ENCODE peak calls at places on chromosomes 5 and 9, in four cellular contexts. One of them, this sample, is unnamed.

GRCh38 chr5:176621661-176622079 is 8.7 kb downstream of the SNCB start:
- DNase-seq in SJSA1: no peak
- DNase-seq in GM23338: no peak
- DNase-seq in AG10803: no peak
- DNase-seq in this sample: no peak

GRCh38 chr5:152086668-152087067 is 162.0 kb upstream of the GLRA1 start:
- DNase-seq in SJSA1: no peak
- DNase-seq in GM23338: no peak
- DNase-seq in AG10803: no peak
- DNase-seq in this sample: no peak

GRCh38 chr5:39476466-39477215 is 51.9 kb upstream of the DAB2 start:
- DNase-seq in SJSA1: peak; percentile 59
- DNase-seq in GM23338: no peak
- DNase-seq in AG10803: peak; percentile 94
- DNase-seq in this sample: no peak

GRCh38 chr9:130414910-130415746 is 29.6 kb upstream of the ASS1 start:
- DNase-seq in SJSA1: no peak
- DNase-seq in GM23338: no peak
- DNase-seq in AG10803: no peak
- DNase-seq in this sample: no peak

GRCh38 chr9:115144706-115145105 is 26.7 kb upstream of the TNC start:
- DNase-seq in SJSA1: no peak
- DNase-seq in GM23338: no peak
- DNase-seq in AG10803: no peak
- DNase-seq in this sample: no peak

GRCh38 chr5:172866802-172867748 is 33.0 kb downstream of the ERGIC1 start:
- DNase-seq in SJSA1: no peak
- DNase-seq in GM23338: peak; percentile 53
- DNase-seq in AG10803: no peak
- DNase-seq in this sample: peak; percentile 95

GRCh38 chr5:150163547-150164059 is 3.0 kb upstream of the CDX1 start:
- DNase-seq in SJSA1: no peak
- DNase-seq in GM23338: peak; percentile 57
- DNase-seq in AG10803: no peak
- DNase-seq in this sample: peak; percentile 97

GRCh38 chr9:131423171-131423581 is 29.3 kb downstream of the PRRC2B start:
- DNase-seq in SJSA1: peak; percentile 59
- DNase-seq in GM23338: peak; percentile 75
- DNase-seq in AG10803: peak; percentile 68
- DNase-seq in this sample: peak; percentile 89

GRCh38 chr5:89106479-89106878 is 223.5 kb upstream of the MEF2C start:
- DNase-seq in SJSA1: no peak
- DNase-seq in GM23338: no peak
- DNase-seq in AG10803: no peak
- DNase-seq in this sample: no peak

GRCh38 chr5:912356-913091 is 19.8 kb downstream of the TRIP13 start:
- DNase-seq in SJSA1: peak; percentile 100
- DNase-seq in GM23338: peak; percentile 38
- DNase-seq in AG10803: peak; percentile 29
- DNase-seq in this sample: peak; percentile 66

GRCh38 chr9:123253204-123253603 is 15.2 kb downstream of the STRBP start:
- DNase-seq in SJSA1: no peak
- DNase-seq in GM23338: no peak
- DNase-seq in AG10803: no peak
- DNase-seq in this sample: no peak

GRCh38 chr9:125484632-125485282 is 222.3 kb downstream of the MAPKAP1 start:
- DNase-seq in SJSA1: no peak
- DNase-seq in GM23338: no peak
- DNase-seq in AG10803: peak; percentile 92
- DNase-seq in this sample: peak; percentile 43

GRCh38 chr9:133210609-133211008 is 1.6 kb upstream of the OBP2B start:
- DNase-seq in SJSA1: no peak
- DNase-seq in GM23338: no peak
- DNase-seq in AG10803: no peak
- DNase-seq in this sample: peak; percentile 80

GRCh38 chr9:94925751-94926456 is 199.4 kb downstream of the AOPEP start:
- DNase-seq in SJSA1: no peak
- DNase-seq in GM23338: no peak
- DNase-seq in AG10803: no peak
- DNase-seq in this sample: no peak

GRCh38 chr5:103094737-103095136 is 25.2 kb downstream of the GIN1 start:
- DNase-seq in SJSA1: no peak
- DNase-seq in GM23338: no peak
- DNase-seq in AG10803: no peak
- DNase-seq in this sample: no peak

GRCh38 chr9:35566417-35566816 is 38.6 kb upstream of the TESK1 start:
- DNase-seq in SJSA1: no peak
- DNase-seq in GM23338: no peak
- DNase-seq in AG10803: peak; percentile 81
- DNase-seq in this sample: no peak

GRCh38 chr5:73454379-73455036 is 5.9 kb upstream of the FOXD1 start:
- DNase-seq in SJSA1: peak; percentile 54
- DNase-seq in GM23338: peak; percentile 97
- DNase-seq in AG10803: no peak
- DNase-seq in this sample: no peak

GRCh38 chr5:40333459-40334241 is 346.1 kb upstream of the PTGER4 start:
- DNase-seq in SJSA1: no peak
- DNase-seq in GM23338: no peak
- DNase-seq in AG10803: peak; percentile 32
- DNase-seq in this sample: no peak

GRCh38 chr5:140672455-140673186 is 755 bp downstream of the DND1 start:
- DNase-seq in SJSA1: no peak
- DNase-seq in GM23338: peak; percentile 76
- DNase-seq in AG10803: no peak
- DNase-seq in this sample: no peak
- H3K4me3 ChIP-seq in SJSA1: no peak overlapping the region
- H3K4me3 ChIP-seq in GM23338: peak overlapping the region; percentile 57
- H3K4me3 ChIP-seq in AG10803: no peak overlapping the region
- H3K4me3 ChIP-seq in this sample: no peak overlapping the region

GRCh38 chr9:101028346-101029299 is at the start of gene PLPPR1:
- DNase-seq in SJSA1: peak; percentile 44
- DNase-seq in GM23338: peak; percentile 84
- DNase-seq in AG10803: peak; percentile 24
- DNase-seq in this sample: no peak
- H3K4me3 ChIP-seq in SJSA1: peak within 1 kb of the TSS; percentile 28
- H3K4me3 ChIP-seq in GM23338: peak within 1 kb of the TSS; percentile 90
- H3K4me3 ChIP-seq in AG10803: peak within 1 kb of the TSS; percentile 57
- H3K4me3 ChIP-seq in this sample: peak within 1 kb of the TSS; percentile 8

GRCh38 chr9:96137666-96138429 is 164.1 kb downstream of the HSD17B3 start:
- DNase-seq in SJSA1: peak; percentile 70
- DNase-seq in GM23338: no peak
- DNase-seq in AG10803: peak; percentile 7
- DNase-seq in this sample: no peak

GRCh38 chr9:96135071-96135825 is 166.7 kb downstream of the HSD17B3 start:
- DNase-seq in SJSA1: peak; percentile 26
- DNase-seq in GM23338: no peak
- DNase-seq in AG10803: peak; percentile 31
- DNase-seq in this sample: peak; percentile 52

GRCh38 chr9:96135904-96136303 is 166.1 kb downstream of the HSD17B3 start:
- DNase-seq in SJSA1: no peak
- DNase-seq in GM23338: no peak
- DNase-seq in AG10803: no peak
- DNase-seq in this sample: no peak

GRCh38 chr9:96138616-96139015 is 163.4 kb downstream of the HSD17B3 start:
- DNase-seq in SJSA1: peak; percentile 13
- DNase-seq in GM23338: no peak
- DNase-seq in AG10803: no peak
- DNase-seq in this sample: peak; percentile 45

DNA sequence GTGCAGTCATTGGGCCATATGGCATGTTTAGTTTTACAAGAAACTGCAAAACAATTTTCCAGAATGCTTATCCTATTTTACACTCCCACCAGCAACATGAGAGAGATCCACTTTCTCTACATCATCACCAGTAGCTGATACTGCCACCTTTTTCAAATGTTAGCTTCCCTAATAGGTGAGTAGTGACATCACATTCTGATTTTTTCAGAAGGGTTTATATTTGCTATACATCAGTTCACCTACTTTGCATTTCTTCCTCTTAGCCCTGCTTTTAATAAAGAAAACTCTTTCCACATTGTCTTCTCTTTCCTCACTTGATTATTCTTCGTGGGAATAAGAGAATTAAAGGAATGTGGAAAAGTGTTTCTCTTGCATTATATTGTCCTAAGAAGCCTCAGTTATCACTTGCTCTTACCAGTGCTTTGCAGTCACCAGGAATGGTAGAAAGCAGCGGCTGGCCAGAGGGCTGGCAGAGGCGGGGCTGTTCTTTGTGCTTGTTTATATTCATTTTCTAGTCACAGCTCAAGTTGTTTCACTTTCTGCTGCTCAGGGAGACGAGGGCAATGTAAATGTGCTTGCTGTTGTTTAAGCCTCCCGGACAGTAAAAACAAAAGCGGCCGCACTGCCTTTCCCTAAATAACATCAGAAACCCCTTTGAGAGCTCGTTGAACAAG is 164.8 kb downstream of the HSD17B3 start:
- DNase-seq in SJSA1: peak; percentile 78
- DNase-seq in GM23338: peak; percentile 42
- DNase-seq in AG10803: peak; percentile 65
- DNase-seq in this sample: peak; percentile 89
- H3K4me3 ChIP-seq in SJSA1: peak overlapping the region; percentile 11
- H3K4me3 ChIP-seq in GM23338: no peak overlapping the region
- H3K4me3 ChIP-seq in AG10803: peak overlapping the region; percentile 50
- H3K4me3 ChIP-seq in this sample: no peak overlapping the region

GRCh38 chr9:117643288-117643654 is 60.9 kb upstream of the TLR4 start:
- DNase-seq in SJSA1: no peak
- DNase-seq in GM23338: no peak
- DNase-seq in AG10803: no peak
- DNase-seq in this sample: no peak
- H3K4me3 ChIP-seq in SJSA1: no peak overlapping the region
- H3K4me3 ChIP-seq in GM23338: no peak overlapping the region
- H3K4me3 ChIP-seq in AG10803: no peak overlapping the region
- H3K4me3 ChIP-seq in this sample: no peak overlapping the region

GRCh38 chr5:81778642-81779041 is 27.7 kb upstream of the SSBP2 start:
- DNase-seq in SJSA1: no peak
- DNase-seq in GM23338: no peak
- DNase-seq in AG10803: peak; percentile 27
- DNase-seq in this sample: no peak
- H3K4me3 ChIP-seq in SJSA1: peak overlapping the region; percentile 14
- H3K4me3 ChIP-seq in GM23338: no peak overlapping the region
- H3K4me3 ChIP-seq in AG10803: peak overlapping the region; percentile 35
- H3K4me3 ChIP-seq in this sample: no peak overlapping the region

GRCh38 chr5:107542831-107543231 is 127.9 kb downstream of the EFNA5 start:
- DNase-seq in SJSA1: no peak
- DNase-seq in GM23338: no peak
- DNase-seq in AG10803: peak; percentile 77
- DNase-seq in this sample: peak; percentile 93
- H3K4me3 ChIP-seq in SJSA1: no peak overlapping the region
- H3K4me3 ChIP-seq in GM23338: no peak overlapping the region
- H3K4me3 ChIP-seq in AG10803: no peak overlapping the region
- H3K4me3 ChIP-seq in this sample: no peak overlapping the region

This sample was measured in lower leg skin.